ENCODE peak calls at places on chromosomes 16 and 17, in five cellular contexts. One of them, this sample, is unnamed.

GRCh38 chr16:138049-138417 is 440 bp downstream of the NPRL3 start:
- DNase-seq in sigmoid colon: no peak
- DNase-seq in HCT116: no peak
- DNase-seq in suprapubic skin: no peak
- DNase-seq in stomach: no peak
- DNase-seq in this sample: no peak

GRCh38 chr16:30185683-30186421 is 2.5 kb downstream of the CORO1A start:
- DNase-seq in sigmoid colon: peak; percentile 74
- DNase-seq in HCT116: no peak
- DNase-seq in suprapubic skin: no peak
- DNase-seq in stomach: peak; percentile 63
- DNase-seq in this sample: peak; percentile 73

GRCh38 chr17:30021708-30022317 is 80.4 kb downstream of the EFCAB5 start:
- DNase-seq in sigmoid colon: no peak
- DNase-seq in HCT116: peak; percentile 37
- DNase-seq in suprapubic skin: no peak
- DNase-seq in stomach: peak; percentile 31
- DNase-seq in this sample: no peak

GRCh38 chr17:50904522-50905459 is 38.6 kb upstream of the TOB1 start:
- DNase-seq in sigmoid colon: peak; percentile 91
- DNase-seq in HCT116: no peak
- DNase-seq in suprapubic skin: no peak
- DNase-seq in stomach: peak; percentile 87
- DNase-seq in this sample: peak; percentile 48

GRCh38 chr17:46159686-46160085 is 33.5 kb downstream of the KANSL1 start:
- DNase-seq in sigmoid colon: no peak
- DNase-seq in HCT116: no peak
- DNase-seq in suprapubic skin: no peak
- DNase-seq in stomach: no peak
- DNase-seq in this sample: no peak

GRCh38 chr17:3002538-3003301 is 60.7 kb downstream of the OR1D5 start:
- DNase-seq in sigmoid colon: peak; percentile 55
- DNase-seq in HCT116: no peak
- DNase-seq in suprapubic skin: no peak
- DNase-seq in stomach: peak; percentile 44
- DNase-seq in this sample: peak; percentile 65

GRCh38 chr17:31216053-31216751 is 80.8 kb downstream of the OMG start:
- DNase-seq in sigmoid colon: no peak
- DNase-seq in HCT116: peak; percentile 19
- DNase-seq in suprapubic skin: no peak
- DNase-seq in stomach: no peak
- DNase-seq in this sample: no peak

GRCh38 chr17:4997302-4998026 is at the start of the genes INCA1 and KIF1C:
- DNase-seq in sigmoid colon: peak; percentile 97
- DNase-seq in HCT116: peak; percentile 72
- DNase-seq in suprapubic skin: peak; percentile 96
- DNase-seq in stomach: peak; percentile 95
- DNase-seq in this sample: peak; percentile 96

GRCh38 chr17:67606471-67606870 is 111.3 kb upstream of the NOL11 start:
- DNase-seq in sigmoid colon: no peak
- DNase-seq in HCT116: no peak
- DNase-seq in suprapubic skin: peak; percentile 64
- DNase-seq in stomach: peak; percentile 90
- DNase-seq in this sample: peak; percentile 31

GRCh38 chr16:87366930-87367329 is 16.6 kb downstream of the FBXO31 start:
- DNase-seq in sigmoid colon: no peak
- DNase-seq in HCT116: no peak
- DNase-seq in suprapubic skin: no peak
- DNase-seq in stomach: no peak
- DNase-seq in this sample: no peak

GRCh38 chr17:77508047-77508715 is 367.4 kb downstream of the SEC14L1 start:
- DNase-seq in sigmoid colon: peak; percentile 44
- DNase-seq in HCT116: no peak
- DNase-seq in suprapubic skin: no peak
- DNase-seq in stomach: no peak
- DNase-seq in this sample: no peak

GRCh38 chr17:81379523-81379942 is 15.7 kb upstream of the BAHCC1 start:
- DNase-seq in sigmoid colon: no peak
- DNase-seq in HCT116: peak; percentile 81
- DNase-seq in suprapubic skin: no peak
- DNase-seq in stomach: peak; percentile 90
- DNase-seq in this sample: peak; percentile 81

GRCh38 chr17:73657473-73658116 is 13.3 kb upstream of the SDK2 start:
- DNase-seq in sigmoid colon: no peak
- DNase-seq in HCT116: peak; percentile 57
- DNase-seq in suprapubic skin: no peak
- DNase-seq in stomach: peak; percentile 65
- DNase-seq in this sample: peak; percentile 74

GRCh38 chr16:10788665-10789064 is 29.9 kb downstream of the TVP23A start:
- DNase-seq in sigmoid colon: no peak
- DNase-seq in HCT116: no peak
- DNase-seq in suprapubic skin: no peak
- DNase-seq in stomach: no peak
- DNase-seq in this sample: no peak

GRCh38 chr17:10048951-10049350 is 143.9 kb upstream of the RCVRN start:
- DNase-seq in sigmoid colon: no peak
- DNase-seq in HCT116: no peak
- DNase-seq in suprapubic skin: no peak
- DNase-seq in stomach: no peak
- DNase-seq in this sample: no peak

GRCh38 chr16:27029525-27029924 is 37.2 kb upstream of the C16orf82 start:
- DNase-seq in sigmoid colon: no peak
- DNase-seq in HCT116: no peak
- DNase-seq in suprapubic skin: peak; percentile 58
- DNase-seq in stomach: no peak
- DNase-seq in this sample: no peak

DNA sequence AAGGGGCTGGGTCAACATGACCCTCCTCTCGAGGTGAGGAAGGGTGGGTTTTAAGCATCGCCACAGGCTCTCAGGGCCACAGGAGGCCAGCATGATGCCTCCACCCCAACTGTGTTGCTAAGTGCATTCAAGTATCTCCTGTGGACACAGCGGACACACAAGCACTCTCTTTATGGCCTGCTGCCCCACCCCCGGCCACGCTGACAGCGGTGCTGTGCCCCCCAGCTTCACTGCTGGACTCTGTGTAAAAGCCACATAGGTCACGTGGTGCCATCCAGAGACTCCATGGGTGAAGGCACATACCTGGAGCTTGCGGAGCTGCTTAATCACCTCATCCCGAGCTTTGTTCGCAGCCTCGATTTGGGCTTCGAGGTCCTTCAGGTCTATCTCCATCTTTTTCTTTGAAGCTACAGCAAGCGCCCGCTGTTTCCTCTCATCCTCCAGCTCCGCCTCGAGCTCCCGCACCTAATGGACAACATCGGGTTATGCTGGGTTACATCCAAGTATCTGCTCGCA is 51.5 kb downstream of the NDEL1 start:
- DNase-seq in sigmoid colon: no peak
- DNase-seq in HCT116: no peak
- DNase-seq in suprapubic skin: no peak
- DNase-seq in stomach: no peak
- DNase-seq in this sample: no peak
- TF ChIP-seq POLR2AphosphoS5 in sigmoid colon: no peak
- TF ChIP-seq POLR2AphosphoS5 in HCT116: no peak
- TF ChIP-seq POLR2AphosphoS5 in suprapubic skin: no peak
- TF ChIP-seq POLR2AphosphoS5 in stomach: no peak
- TF ChIP-seq POLR2AphosphoS5 in this sample: no peak

GRCh38 chr16:88781140-88782077 is 3.6 kb downstream of the PIEZO1 start:
- DNase-seq in sigmoid colon: no peak
- DNase-seq in HCT116: no peak
- DNase-seq in suprapubic skin: no peak
- DNase-seq in stomach: no peak
- DNase-seq in this sample: peak; percentile 73
- TF ChIP-seq CTCF in sigmoid colon: no peak
- TF ChIP-seq CTCF in HCT116: no peak
- TF ChIP-seq CTCF in suprapubic skin: no peak
- TF ChIP-seq CTCF in stomach: no peak
- TF ChIP-seq CTCF in this sample: no peak

DNA sequence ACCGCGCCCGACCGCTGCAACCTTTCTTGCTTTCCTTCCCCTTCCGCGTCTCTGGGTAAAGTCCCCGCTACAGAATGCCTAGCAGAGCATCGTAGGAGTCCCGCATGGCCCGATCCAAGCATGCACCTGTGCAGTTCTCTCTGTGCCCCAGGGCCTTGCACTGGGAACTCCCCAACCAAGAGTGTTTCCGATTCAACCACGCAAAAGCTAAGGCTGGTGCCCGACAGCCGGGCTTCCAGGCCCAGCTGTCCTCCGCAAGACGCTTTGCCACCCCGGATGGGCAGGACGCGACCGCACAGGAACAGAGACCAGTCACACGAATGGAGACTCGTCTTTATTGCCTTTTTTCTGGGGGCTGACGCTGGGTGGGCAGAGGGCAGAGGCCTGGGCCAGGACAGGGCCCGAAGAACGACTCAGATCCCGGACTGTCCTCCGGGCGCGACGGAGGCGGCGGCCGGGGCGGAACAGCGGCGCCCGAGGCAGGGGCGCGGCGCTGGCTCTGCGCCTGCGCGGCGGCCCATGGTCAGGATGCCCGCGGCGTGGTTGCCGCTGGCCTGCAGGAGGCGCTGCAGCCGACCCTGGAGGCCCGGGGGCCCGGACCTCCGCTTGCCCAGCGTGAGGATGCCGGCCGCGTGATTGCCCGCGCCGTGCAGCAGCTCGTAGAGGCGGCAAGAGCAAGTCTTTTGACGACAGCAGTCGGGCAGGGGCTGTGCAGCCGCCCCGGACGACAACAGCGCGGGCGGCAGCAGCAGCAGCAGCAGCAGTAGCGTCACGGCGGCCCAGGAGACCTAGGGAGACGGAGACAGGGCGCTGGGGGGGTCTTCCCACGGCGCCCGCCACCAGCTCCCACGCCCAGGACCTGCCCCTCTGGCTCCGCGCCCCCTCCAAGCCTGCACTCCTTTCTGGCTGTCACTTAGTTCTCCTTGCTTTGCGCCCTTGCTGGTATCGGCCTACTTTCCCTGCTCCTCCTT is 1.2 kb downstream of the HCRT start:
- DNase-seq in sigmoid colon: peak; percentile 83
- DNase-seq in HCT116: peak; percentile 26
- DNase-seq in suprapubic skin: no peak
- DNase-seq in stomach: peak; percentile 77
- DNase-seq in this sample: peak; percentile 83
- H3K27me3 ChIP-seq in sigmoid colon: peaks cover 38% of the 10 kb centered on the region
- H3K27me3 ChIP-seq in HCT116: no peaks in the 10 kb centered on the region
- H3K27me3 ChIP-seq in suprapubic skin: peaks cover 46% of the 10 kb centered on the region
- H3K27me3 ChIP-seq in stomach: peaks cover 37% of the 10 kb centered on the region
- H3K27me3 ChIP-seq in this sample: peaks cover 31% of the 10 kb centered on the region

GRCh38 chr17:79792984-79793923 is 3.6 kb downstream of the CBX8 start:
- DNase-seq in sigmoid colon: no peak
- DNase-seq in HCT116: no peak
- DNase-seq in suprapubic skin: no peak
- DNase-seq in stomach: no peak
- DNase-seq in this sample: no peak
- TF ChIP-seq POLR2AphosphoS5 in sigmoid colon: no peak
- TF ChIP-seq POLR2AphosphoS5 in HCT116: no peak
- TF ChIP-seq POLR2AphosphoS5 in suprapubic skin: no peak
- TF ChIP-seq POLR2AphosphoS5 in stomach: no peak
- TF ChIP-seq POLR2AphosphoS5 in this sample: peak; percentile 13

GRCh38 chr16:72689851-72690250 is 358.1 kb downstream of the ZFHX3 start:
- DNase-seq in sigmoid colon: no peak
- DNase-seq in HCT116: no peak
- DNase-seq in suprapubic skin: no peak
- DNase-seq in stomach: no peak
- DNase-seq in this sample: no peak
- TF ChIP-seq CTCF in sigmoid colon: no peak
- TF ChIP-seq CTCF in HCT116: no peak
- TF ChIP-seq CTCF in suprapubic skin: no peak
- TF ChIP-seq CTCF in stomach: no peak
- TF ChIP-seq CTCF in this sample: no peak